ENCODE peak calls at places on chromosomes 11 and 22, in six cellular contexts. T is cardiac muscle cell, Q is cardiac fibroblast, P is A549, G is pancreas, E is coronary artery. K is an unnamed sample.

GRCh38 chr11:71139516-71140205 is 112.7 kb downstream of the SHANK2 start:
- DNase-seq in E (no peak), P (no peak), T (no peak), G (peak), Q (peak), K (peak)

GRCh38 chr22:49075150-49075549 is 752.5 kb downstream of the BRD1 start:
- DNase-seq in Q (no peak), T (no peak), G (no peak), E (no peak), P (no peak), K (no peak)

GRCh38 chr22:49147617-49148175 is 680.0 kb downstream of the BRD1 start:
- DNase-seq in T (no peak), Q (no peak), P (no peak), G (no peak), E (peak), K (no peak)

GRCh38 chr11:48055292-48056132 is 75.2 kb downstream of the PTPRJ start:
- DNase-seq in E (no peak), T (no peak), P (no peak), Q (peak), G (no peak), K (peak)

GRCh38 chr22:41683052-41683451 is 5.6 kb downstream of the SNU13 start:
- DNase-seq in P (no peak), G (no peak), E (no peak), T (no peak), Q (no peak), K (no peak)

GRCh38 chr11:7637447-7638157 is 35.7 kb downstream of the CYB5R2 start:
- DNase-seq in P (no peak), Q (peak), T (no peak), E (peak), G (no peak), K (peak)

GRCh38 chr22:37187552-37187890 is 526 bp downstream of the C1QTNF6 start:
- DNase-seq in E (no peak), T (peak), G (no peak), P (peak), Q (peak), K (peak)

GRCh38 chr22:24554316-24555159 is at the start of gene GUCD1:
- DNase-seq in E (no peak), P (no peak), G (peak), T (peak), Q (peak), K (peak)

GRCh38 chr11:105899776-105900175 is 122.3 kb downstream of the MSANTD4 start:
- DNase-seq in E (no peak), Q (no peak), G (no peak), T (no peak), P (no peak), K (no peak)

GRCh38 chr11:74443071-74443864 is 24.1 kb downstream of the KCNE3 start:
- DNase-seq in E (no peak), T (peak), G (peak), P (peak), Q (peak), K (peak)

GRCh38 chr11:61833926-61834277 is 5.8 kb downstream of the FADS2 start:
- DNase-seq in Q (no peak), T (no peak), P (no peak), G (no peak), E (no peak), K (no peak)

GRCh38 chr11:31870609-31871309 is 59.6 kb upstream of the PAX6 start:
- DNase-seq in T (peak), Q (peak), G (peak), P (peak), E (no peak), K (peak)

GRCh38 chr11:15743244-15743629 is 613.1 kb downstream of the SOX6 start:
- DNase-seq in T (no peak), E (no peak), G (no peak), Q (no peak), P (no peak), K (no peak)
- H3K4me3 ChIP-seq in T (no peak), E (no peak), G (no peak), Q (no peak), P (no peak), K (no peak)

GRCh38 chr11:122696662-122697061 is 41.1 kb downstream of the UBASH3B start:
- DNase-seq in Q (no peak), T (no peak), P (no peak), E (no peak), G (no peak), K (no peak)
- H3K4me3 ChIP-seq in Q (no peak), T (no peak), P (no peak), E (no peak), G (no peak), K (no peak)

DNA sequence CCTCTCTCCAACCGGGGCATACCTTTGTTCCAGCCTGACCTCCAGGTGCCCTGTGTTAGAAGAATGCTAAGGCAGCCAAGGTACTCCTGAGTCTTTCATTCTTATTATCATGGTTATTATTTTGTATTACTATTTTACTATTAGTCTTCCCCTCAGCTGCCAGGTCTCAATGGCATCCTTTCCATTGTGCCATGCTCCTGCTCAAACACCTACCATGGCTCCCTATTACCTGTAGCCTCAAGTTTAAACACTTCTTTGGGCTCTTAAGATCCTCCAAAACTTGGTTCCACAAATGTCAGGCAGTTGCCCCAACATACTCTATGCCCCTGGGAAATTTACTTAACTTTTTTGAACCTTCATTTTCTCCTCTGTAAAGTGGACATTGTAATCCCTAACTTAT is 130.4 kb downstream of the CHST1 start:
- DNase-seq in T (no peak), P (no peak), Q (no peak), G (no peak), E (no peak), K (no peak)
- H3K4me3 ChIP-seq in T (no peak), P (no peak), Q (no peak), G (no peak), E (no peak), K (no peak)

DNA sequence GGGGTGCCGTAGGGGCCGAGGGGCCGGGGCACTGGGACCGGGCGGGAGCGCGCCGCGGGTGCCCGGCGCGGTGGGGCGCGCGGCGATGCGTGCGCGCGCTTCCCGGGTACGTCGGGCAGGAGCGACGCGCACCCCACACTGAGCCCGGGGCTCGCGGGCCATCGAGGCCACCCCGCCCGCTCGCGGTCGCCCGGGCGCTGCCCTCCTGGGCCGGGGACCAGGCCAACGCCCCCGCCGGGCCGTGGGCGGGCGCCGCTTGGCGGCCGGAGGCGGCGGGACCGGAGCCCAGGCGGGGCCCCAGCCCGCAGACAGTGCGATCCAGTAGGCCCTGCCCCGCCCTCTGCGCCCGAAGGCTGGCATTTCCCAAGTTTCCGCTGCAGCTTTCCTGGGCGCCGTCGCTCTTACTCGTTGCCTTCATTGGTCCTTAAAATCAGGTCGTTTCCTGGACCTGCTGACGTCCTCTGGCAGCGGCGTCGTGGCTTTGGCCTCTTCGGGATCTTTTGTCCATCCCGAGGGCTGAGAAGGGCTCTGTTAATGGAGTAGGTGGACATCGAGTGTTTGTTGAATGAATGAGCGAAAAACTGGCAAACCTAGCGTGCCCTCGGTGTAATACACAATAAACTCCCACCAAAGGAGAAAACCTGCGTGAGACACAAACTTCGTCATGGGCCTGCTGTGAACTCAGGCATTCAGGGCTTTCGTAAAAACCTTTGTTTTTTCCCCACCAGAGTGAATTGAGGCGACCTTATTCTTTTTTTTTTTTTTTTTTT is 638 bp downstream of the PARVA start:
- DNase-seq in E (peak), P (peak), Q (peak), G (peak), T (peak), K (peak)
- H3K4me3 ChIP-seq in E (peak), P (peak), Q (peak), G (peak), T (peak), K (peak)

GRCh38 chr11:62881579-62882427 is 1.1 kb downstream of the SLC3A2 start:
- DNase-seq in P (peak), T (peak), G (peak), Q (peak), E (peak), K (peak)

GRCh38 chr11:62880231-62880802 is 379 bp upstream of the SLC3A2 start:
- DNase-seq in E (peak), G (no peak), T (peak), P (peak), Q (peak), K (peak)

GRCh38 chr11:62880803-62881578 is at the start of gene SLC3A2:
- DNase-seq in T (peak), E (no peak), Q (peak), P (peak), G (peak), K (peak)

GRCh38 chr11:62879150-62879549 is 1.5 kb upstream of the SLC3A2 start:
- DNase-seq in E (no peak), T (no peak), P (no peak), G (no peak), Q (peak), K (no peak)

DNA sequence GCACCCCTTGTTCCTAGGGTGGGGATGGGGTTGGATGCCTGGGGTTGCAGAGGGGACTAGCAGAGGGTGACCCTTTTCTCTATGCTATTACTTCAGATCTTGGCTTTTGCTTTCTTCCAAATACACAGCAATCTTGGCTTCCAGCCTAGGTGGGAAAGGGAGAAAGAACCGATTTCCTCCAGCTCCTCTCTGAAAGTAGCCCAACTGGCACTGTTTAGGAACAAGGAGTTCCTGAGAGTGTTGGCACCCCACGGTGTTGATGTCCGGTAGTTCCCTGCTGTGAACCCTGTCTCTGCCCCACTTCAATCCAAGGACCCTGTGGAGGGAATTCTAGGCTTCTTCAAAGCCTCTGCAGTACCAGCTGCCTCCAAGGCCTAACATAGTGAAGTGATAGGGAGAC is 1.1 kb upstream of the SLC3A2 start:
- DNase-seq in P (no peak), G (no peak), Q (peak), T (no peak), E (no peak), K (no peak)
- H3K4me3 ChIP-seq in P (no peak), G (no peak), Q (peak), T (no peak), E (peak), K (no peak)

GRCh38 chr11:115645631-115646271 is 141.5 kb upstream of the CADM1 start:
- DNase-seq in P (no peak), G (no peak), E (no peak), T (peak), Q (no peak), K (no peak)
- H3K4me3 ChIP-seq in P (no peak), G (no peak), E (no peak), T (no peak), Q (no peak), K (no peak)

K was measured in epithelial cell of esophagus.